ENCODE peak calls at places on chromosomes 12 and 14, in five cellular contexts. N is lower lobe of right lung, D is SK-N-SH, W is breast epithelium, T is IMR-90. K is an unnamed sample.

GRCh38 chr12:5561057-5561456 is 129.1 kb downstream of the NTF3 start:
- DNase-seq in W (no peak), N (no peak), T (no peak), D (no peak), K (no peak)

GRCh38 chr12:93054021-93054420 is 124.9 kb upstream of the EEA1 start:
- DNase-seq in D (no peak), T (no peak), N (no peak), W (no peak), K (no peak)

GRCh38 chr12:22792198-22792597 is 167.2 kb downstream of the ETNK1 start:
- DNase-seq in D (peak), N (no peak), T (no peak), W (no peak), K (no peak)

GRCh38 chr12:112406519-112407488 is 2.6 kb downstream of the RPL6 start:
- DNase-seq in T (no peak), W (no peak), N (no peak), D (no peak), K (no peak)

GRCh38 chr14:96274122-96274910 is 18.3 kb downstream of the BDKRB1 start:
- DNase-seq in N (no peak), D (peak), T (peak), W (no peak), K (peak)

GRCh38 chr14:41607119-41607785 is 576 bp downstream of the LRFN5 start:
- DNase-seq in W (no peak), N (no peak), T (no peak), D (no peak), K (peak)

GRCh38 chr12:8947737-8948136 is 1.7 kb downstream of the M6PR start:
- DNase-seq in W (no peak), D (no peak), N (no peak), T (no peak), K (no peak)

GRCh38 chr14:68607081-68607851 is 185.6 kb downstream of the ZFP36L1 start:
- DNase-seq in T (peak), N (no peak), D (no peak), W (no peak), K (no peak)

GRCh38 chr12:3655331-3655900 is 97.5 kb downstream of the CRACR2A start:
- DNase-seq in W (no peak), D (peak), T (no peak), N (no peak), K (no peak)

GRCh38 chr12:54437697-54438096 is 18.6 kb upstream of the ITGA5 start:
- DNase-seq in T (no peak), W (no peak), N (no peak), D (no peak), K (no peak)

GRCh38 chr14:80624581-80624980 is 317.0 kb downstream of the CEP128 start:
- DNase-seq in T (peak), D (no peak), N (no peak), W (no peak), K (no peak)

GRCh38 chr12:45994736-45995135 is 4.4 kb upstream of the SCAF11 start:
- DNase-seq in T (no peak), D (peak), N (no peak), W (no peak), K (no peak)

GRCh38 chr14:80926706-80927384 is 14.7 kb downstream of the CEP128 start:
- DNase-seq in D (no peak), T (peak), N (no peak), W (no peak), K (peak)

GRCh38 chr14:29216316-29216715 is 449.7 kb downstream of the FOXG1 start:
- DNase-seq in T (no peak), D (no peak), N (no peak), W (no peak), K (no peak)

GRCh38 chr12:70154960-70155589 is 88.2 kb upstream of the CNOT2 start:
- DNase-seq in D (no peak), W (no peak), N (no peak), T (no peak), K (no peak)

GRCh38 chr12:53065975-53066593 is 13.1 kb downstream of the SPRYD3 start:
- DNase-seq in N (peak), D (peak), W (peak), T (peak), K (peak)

GRCh38 chr14:99155173-99155777 is 116.7 kb downstream of the BCL11B start:
- DNase-seq in W (no peak), T (no peak), N (no peak), D (no peak), K (no peak)

GRCh38 chr14:95497561-95498011 is 18.9 kb downstream of the SYNE3 start:
- DNase-seq in D (peak), T (no peak), N (no peak), W (no peak), K (no peak)

GRCh38 chr12:105935106-105935505 is 203.6 kb downstream of the NUAK1 start:
- DNase-seq in W (no peak), D (no peak), T (peak), N (no peak), K (no peak)

GRCh38 chr14:55448146-55448614 is 7.8 kb upstream of the TBPL2 start:
- DNase-seq in N (no peak), T (peak), D (no peak), W (no peak), K (peak)

GRCh38 chr12:58504539-58504938 is 415.8 kb downstream of the LRIG3 start:
- DNase-seq in D (no peak), T (peak), W (no peak), N (no peak), K (peak)

GRCh38 chr12:116423053-116423452 is 136.1 kb upstream of the MAP1LC3B2 start:
- DNase-seq in N (no peak), T (peak), W (no peak), D (no peak), K (peak)

GRCh38 chr14:26389646-26390508 is 208.0 kb downstream of the NOVA1 start:
- DNase-seq in W (no peak), T (peak), N (no peak), D (no peak), K (peak)

GRCh38 chr12:47441490-47441889 is 264.3 kb downstream of the RPAP3 start:
- DNase-seq in W (no peak), T (no peak), D (no peak), N (no peak), K (no peak)
- TF ChIP-seq CTCF in W (no peak), T (no peak), D (no peak), N (no peak), K (no peak)

GRCh38 chr12:12720052-12720451 is 2.9 kb downstream of the CDKN1B start:
- DNase-seq in D (no peak), W (no peak), T (no peak), N (no peak), K (no peak)

GRCh38 chr12:12720637-12721250 is 3.6 kb downstream of the CDKN1B start:
- DNase-seq in T (no peak), D (no peak), W (no peak), N (no peak), K (no peak)

GRCh38 chr12:12719496-12719895 is 2.3 kb downstream of the CDKN1B start:
- DNase-seq in T (no peak), W (no peak), N (no peak), D (no peak), K (no peak)

GRCh38 chr12:12722351-12723146 is 5.4 kb downstream of the CDKN1B start:
- DNase-seq in W (no peak), N (no peak), T (peak), D (no peak), K (no peak)

GRCh38 chr12:12721251-12721689 is 4.1 kb downstream of the CDKN1B start:
- DNase-seq in N (no peak), W (no peak), D (no peak), T (no peak), K (no peak)
- H3K4me3 ChIP-seq in N (peak), W (no peak), D (peak), T (no peak), K (peak)

GRCh38 chr12:67648306-67649164 is at the start of gene DYRK2:
- DNase-seq in N (peak), D (peak), T (peak), W (peak), K (peak)
- TF ChIP-seq CTCF in N (no peak), D (no peak), T (peak), W (no peak), K (peak)

GRCh38 chr12:120321382-120322202 is 6.0 kb downstream of the PLA2G1B start:
- DNase-seq in D (no peak), W (no peak), T (no peak), N (peak), K (no peak)
- H3K4me3 ChIP-seq in D (no peak), W (no peak), T (no peak), N (no peak), K (no peak)

DNA sequence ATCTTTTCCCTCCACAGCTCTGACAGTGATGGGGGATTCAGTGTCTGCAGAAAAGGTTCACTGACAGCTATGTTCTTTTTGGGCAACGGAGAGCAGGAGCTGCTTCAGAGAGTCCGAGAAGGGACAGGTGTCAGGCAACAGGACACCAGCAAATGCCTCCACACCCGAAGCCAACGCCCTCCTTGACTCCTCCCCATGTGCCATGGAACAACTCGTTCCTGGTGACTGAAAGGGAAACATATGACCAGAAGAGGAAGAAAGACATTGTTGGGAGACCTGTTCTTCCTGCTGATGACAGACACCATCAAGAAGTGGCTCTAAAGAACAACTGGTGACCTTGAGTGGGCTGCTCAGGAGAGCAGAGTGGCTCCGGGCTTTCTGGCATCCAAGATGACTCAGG is 172.3 kb upstream of the NOS1 start:
- DNase-seq in N (no peak), T (no peak), D (no peak), W (no peak), K (no peak)
- TF ChIP-seq CTCF in N (no peak), T (no peak), D (no peak), W (no peak), K (no peak)

GRCh38 chr14:22570132-22570949 is 18.7 kb downstream of the DAD1 start:
- DNase-seq in W (no peak), T (peak), N (no peak), D (peak), K (peak)
- H3K4me3 ChIP-seq in W (no peak), T (no peak), N (no peak), D (no peak), K (no peak)

GRCh38 chr14:92670177-92670576 is 78.2 kb downstream of the LGMN start:
- DNase-seq in T (peak), D (peak), N (peak), W (no peak), K (peak)
- TF ChIP-seq CTCF in T (no peak), D (peak), N (no peak), W (no peak), K (peak)

DNA sequence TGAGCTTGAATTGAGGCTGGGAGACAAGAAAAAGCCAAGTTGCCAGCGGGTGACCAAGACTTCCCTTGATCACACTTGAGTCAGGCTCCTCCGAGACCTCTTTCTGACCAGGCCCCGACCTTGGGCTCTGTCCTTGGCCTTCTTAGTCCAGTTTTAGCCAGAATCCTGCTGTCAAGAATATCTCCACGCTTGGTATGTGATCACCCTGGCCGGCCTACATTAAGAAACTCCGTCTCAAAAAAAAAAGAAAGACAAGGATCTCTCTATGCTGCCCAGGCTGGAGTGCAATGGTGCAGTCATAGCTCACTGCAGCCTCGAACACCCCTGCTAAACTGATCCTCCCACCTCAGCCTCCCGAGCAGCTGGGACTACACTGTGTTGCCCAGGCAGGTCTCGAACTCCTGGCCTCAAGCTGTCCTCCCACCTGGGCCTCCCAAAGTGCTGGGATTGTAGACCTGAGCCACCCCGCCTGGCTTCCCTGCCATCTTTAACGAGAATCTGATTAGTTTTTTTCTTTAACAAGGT is 1.0 kb upstream of the ITPK1 start:
- DNase-seq in W (no peak), T (no peak), D (no peak), N (no peak), K (no peak)
- H3K4me3 ChIP-seq in W (peak), T (peak), D (peak), N (peak), K (peak)

DNA sequence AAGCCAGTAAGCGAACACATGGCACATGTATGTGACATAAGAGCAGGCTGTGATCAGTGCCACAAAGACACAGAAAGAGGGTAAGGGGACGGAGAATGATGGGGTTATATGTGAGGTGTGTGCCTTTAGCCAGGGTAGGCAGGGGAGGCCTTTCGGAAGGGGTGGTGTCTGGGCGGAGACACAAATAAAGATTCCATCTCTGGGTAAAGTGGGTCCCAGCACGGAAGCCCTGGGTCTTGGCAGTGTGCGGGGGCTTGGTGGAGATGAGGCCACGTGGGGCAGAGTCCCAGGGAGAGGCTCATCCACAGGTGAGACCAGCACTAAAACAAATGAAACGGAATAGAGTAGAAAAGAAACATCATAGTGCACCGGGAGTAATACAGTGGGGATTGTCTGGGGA is 56.4 kb upstream of the SCN8A start:
- DNase-seq in D (no peak), W (no peak), T (no peak), N (no peak), K (no peak)
- TF ChIP-seq CTCF in D (no peak), W (no peak), T (no peak), N (no peak), K (no peak)

DNA sequence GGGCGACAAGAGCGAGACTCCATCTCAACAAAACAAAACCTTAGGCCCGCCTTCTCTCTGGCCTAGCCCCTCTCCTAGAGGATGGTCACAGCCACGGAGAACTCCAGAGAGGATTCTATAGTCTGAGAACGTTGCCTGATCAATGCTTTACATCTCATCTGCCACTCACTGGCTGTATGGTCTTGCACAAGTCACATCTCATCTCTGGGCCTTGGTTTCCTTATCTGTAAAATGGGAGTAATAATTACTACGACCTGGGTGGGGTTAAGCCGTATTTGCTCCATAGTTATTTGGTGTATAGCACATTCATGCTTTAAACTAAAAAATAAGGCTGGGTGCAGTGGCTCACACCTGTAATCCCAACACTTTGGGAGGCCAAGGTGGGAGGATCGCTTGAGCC is 8.5 kb downstream of the TRPV4 start:
- DNase-seq in D (no peak), N (no peak), W (no peak), T (no peak), K (no peak)
- H3K4me3 ChIP-seq in D (no peak), N (no peak), W (no peak), T (no peak), K (no peak)